ENCODE peak calls at places on chromosomes 11 and 22, in six cellular contexts. Y is lung; O is ACHN; M is DMS153; X is stimulated activated CD4-positive, alpha-beta T cell treated with anti-CD3 and anti-CD28 coated beads, Interleukin-12 subunit alpha, Interleukin-12 subunit beta, amount 100 ng/mL, for 24 hours; N is Right ventricle myocardium superior. G is an unnamed sample.

GRCh38 chr22:44024288-44024908 is at the start of gene PARVB:
- DNase-seq in Y (no peak), O (peak; percentile 26), N (peak; percentile 69), M (no peak), X (no peak), G (peak; percentile 62)

GRCh38 chr11:132770802-132771545 is 761.3 kb downstream of the OPCML start:
- DNase-seq in M (peak; percentile 55), N (no peak), O (no peak), Y (no peak), X (no peak), G (no peak)

GRCh38 chr22:24553597-24554315 is 1.2 kb downstream of the GUCD1 start:
- DNase-seq in Y (no peak), M (peak; percentile 11), O (no peak), N (peak; percentile 71), X (no peak), G (peak; percentile 73)

GRCh38 chr11:112300094-112300786 is 39.6 kb upstream of the PLET1 start:
- DNase-seq in O (no peak), X (no peak), Y (no peak), M (no peak), N (peak; percentile 50), G (no peak)

GRCh38 chr11:102760355-102761035 is 19.9 kb downstream of the MMP10 start:
- DNase-seq in N (no peak), M (no peak), X (no peak), Y (no peak), O (no peak), G (no peak)

GRCh38 chr11:129723964-129724291 is 91.7 kb upstream of the TMEM45B start:
- DNase-seq in M (peak; percentile 10), Y (no peak), X (no peak), N (no peak), O (no peak), G (no peak)

GRCh38 chr11:118979434-118979833 is 7.9 kb downstream of the FOXR1 start:
- DNase-seq in N (no peak), M (no peak), Y (no peak), O (no peak), X (no peak), G (no peak)

GRCh38 chr11:119148855-119149370 is at the start of gene ABCG4:
- DNase-seq in Y (no peak), X (no peak), N (peak; percentile 53), M (no peak), O (no peak), G (no peak)

GRCh38 chr22:26667140-26667539 is 9.8 kb downstream of the MIAT start:
- DNase-seq in X (no peak), N (no peak), Y (no peak), M (no peak), O (no peak), G (no peak)

GRCh38 chr22:42644422-42645340 is 4.3 kb upstream of the ATP5MGL start:
- DNase-seq in N (peak; percentile 82), O (no peak), M (no peak), X (no peak), Y (peak; percentile 62), G (no peak)

GRCh38 chr11:71253794-71254193 is 1.4 kb upstream of the SHANK2 start:
- DNase-seq in O (no peak), Y (no peak), M (no peak), N (no peak), X (no peak), G (no peak)

GRCh38 chr11:57426754-57427691 is at the start of gene SLC43A3:
- DNase-seq in X (peak; percentile 81), Y (peak; percentile 80), N (peak; percentile 82), O (peak; percentile 70), M (peak; percentile 25), G (peak; percentile 89)

GRCh38 chr11:69339041-69339733 is 45.2 kb downstream of the MYEOV start:
- DNase-seq in M (no peak), O (no peak), X (no peak), Y (peak; percentile 18), N (no peak), G (peak; percentile 24)

GRCh38 chr11:100232006-100232405 is 455.1 kb upstream of the ARHGAP42 start:
- DNase-seq in X (no peak), Y (no peak), N (no peak), M (no peak), O (peak; percentile 65), G (no peak)

G was measured in left lobe of liver.